ENCODE peak calls at places on chromosomes 4 and X, in seven cellular contexts. One of them, this sample, is unnamed.

GRCh38 chr4:6245246-6246169 is 24.1 kb upstream of the WFS1 start:
- DNase-seq in SK-N-SH: peak
- DNase-seq in HepG2: no peak
- DNase-seq in H1: no peak
- DNase-seq in T47D: no peak
- DNase-seq in K562: no peak
- DNase-seq in HCT116: no peak
- DNase-seq in this sample: no peak

GRCh38 chr4:172919269-172919668 is 249.3 kb upstream of the GALNT7 start:
- DNase-seq in SK-N-SH: no peak
- DNase-seq in HepG2: no peak
- DNase-seq in H1: no peak
- DNase-seq in T47D: no peak
- DNase-seq in K562: no peak
- DNase-seq in HCT116: no peak
- DNase-seq in this sample: no peak

GRCh38 chr4:119493419-119493818 is 135.2 kb downstream of the PDE5A start:
- DNase-seq in SK-N-SH: no peak
- DNase-seq in HepG2: no peak
- DNase-seq in H1: no peak
- DNase-seq in T47D: no peak
- DNase-seq in K562: no peak
- DNase-seq in HCT116: no peak
- DNase-seq in this sample: no peak

GRCh38 chr4:182916483-182917181 is 554 bp downstream of the DCTD start:
- DNase-seq in SK-N-SH: no peak
- DNase-seq in HepG2: no peak
- DNase-seq in H1: no peak
- DNase-seq in T47D: peak
- DNase-seq in K562: no peak
- DNase-seq in HCT116: no peak
- DNase-seq in this sample: no peak

GRCh38 chrX:118360429-118361125 is 14.7 kb downstream of the WDR44 start:
- DNase-seq in SK-N-SH: no peak
- DNase-seq in HepG2: no peak
- DNase-seq in H1: no peak
- DNase-seq in T47D: no peak
- DNase-seq in K562: no peak
- DNase-seq in HCT116: no peak
- DNase-seq in this sample: no peak

GRCh38 chrX:70769659-70770232 is 138.8 kb downstream of the TEX11 start:
- DNase-seq in SK-N-SH: peak
- DNase-seq in HepG2: no peak
- DNase-seq in H1: no peak
- DNase-seq in T47D: no peak
- DNase-seq in K562: no peak
- DNase-seq in HCT116: no peak
- DNase-seq in this sample: no peak

GRCh38 chr4:115323106-115323684 is 209.8 kb upstream of the NDST4 start:
- DNase-seq in SK-N-SH: no peak
- DNase-seq in HepG2: no peak
- DNase-seq in H1: no peak
- DNase-seq in T47D: no peak
- DNase-seq in K562: no peak
- DNase-seq in HCT116: no peak
- DNase-seq in this sample: no peak

GRCh38 chr4:73507541-73507940 is 26.0 kb downstream of the AFM start:
- DNase-seq in SK-N-SH: no peak
- DNase-seq in HepG2: peak
- DNase-seq in H1: no peak
- DNase-seq in T47D: no peak
- DNase-seq in K562: no peak
- DNase-seq in HCT116: no peak
- DNase-seq in this sample: no peak

GRCh38 chrX:43508694-43509093 is 147.4 kb upstream of the MAOA start:
- DNase-seq in SK-N-SH: no peak
- DNase-seq in HepG2: no peak
- DNase-seq in H1: no peak
- DNase-seq in T47D: no peak
- DNase-seq in K562: no peak
- DNase-seq in HCT116: no peak
- DNase-seq in this sample: no peak

GRCh38 chr4:4417886-4418285 is 31.0 kb downstream of the NSG1 start:
- DNase-seq in SK-N-SH: no peak
- DNase-seq in HepG2: no peak
- DNase-seq in H1: no peak
- DNase-seq in T47D: no peak
- DNase-seq in K562: no peak
- DNase-seq in HCT116: no peak
- DNase-seq in this sample: no peak

GRCh38 chrX:118652717-118653116 is 74.7 kb upstream of the IL13RA1 start:
- DNase-seq in SK-N-SH: no peak
- DNase-seq in HepG2: no peak
- DNase-seq in H1: no peak
- DNase-seq in T47D: no peak
- DNase-seq in K562: no peak
- DNase-seq in HCT116: no peak
- DNase-seq in this sample: no peak

GRCh38 chrX:1443496-1444075 is 9.1 kb downstream of the ASMTL start:
- DNase-seq in SK-N-SH: no peak
- DNase-seq in HepG2: no peak
- DNase-seq in H1: no peak
- DNase-seq in T47D: no peak
- DNase-seq in K562: no peak
- DNase-seq in HCT116: no peak
- DNase-seq in this sample: no peak

GRCh38 chrX:9429767-9430166 is 35.1 kb upstream of the TBL1X start:
- DNase-seq in SK-N-SH: peak
- DNase-seq in HepG2: no peak
- DNase-seq in H1: no peak
- DNase-seq in T47D: no peak
- DNase-seq in K562: no peak
- DNase-seq in HCT116: no peak
- DNase-seq in this sample: no peak

GRCh38 chrX:11745881-11746280 is 12.2 kb upstream of the MSL3 start:
- DNase-seq in SK-N-SH: no peak
- DNase-seq in HepG2: no peak
- DNase-seq in H1: no peak
- DNase-seq in T47D: no peak
- DNase-seq in K562: no peak
- DNase-seq in HCT116: no peak
- DNase-seq in this sample: no peak

GRCh38 chr4:156779774-156780173 is 191.8 kb downstream of the PDGFC start:
- DNase-seq in SK-N-SH: no peak
- DNase-seq in HepG2: peak
- DNase-seq in H1: no peak
- DNase-seq in T47D: no peak
- DNase-seq in K562: no peak
- DNase-seq in HCT116: peak
- DNase-seq in this sample: no peak

GRCh38 chr4:119835511-119835910 is 206.9 kb upstream of the PDE5A start:
- DNase-seq in SK-N-SH: no peak
- DNase-seq in HepG2: no peak
- DNase-seq in H1: no peak
- DNase-seq in T47D: no peak
- DNase-seq in K562: no peak
- DNase-seq in HCT116: no peak
- DNase-seq in this sample: no peak

GRCh38 chrX:139112432-139112831 is 400.9 kb upstream of the FGF13 start:
- DNase-seq in SK-N-SH: no peak
- DNase-seq in HepG2: no peak
- DNase-seq in H1: no peak
- DNase-seq in T47D: no peak
- DNase-seq in K562: no peak
- DNase-seq in HCT116: no peak
- DNase-seq in this sample: no peak

GRCh38 chr4:170102426-170102825 is 12.7 kb upstream of the AADAT start:
- DNase-seq in SK-N-SH: no peak
- DNase-seq in HepG2: peak
- DNase-seq in H1: no peak
- DNase-seq in T47D: no peak
- DNase-seq in K562: no peak
- DNase-seq in HCT116: no peak
- DNase-seq in this sample: no peak

GRCh38 chrX:50098241-50098640 is 102.6 kb downstream of the AKAP4 start:
- DNase-seq in SK-N-SH: no peak
- DNase-seq in HepG2: no peak
- DNase-seq in H1: no peak
- DNase-seq in T47D: no peak
- DNase-seq in K562: no peak
- DNase-seq in HCT116: no peak
- DNase-seq in this sample: no peak

GRCh38 chrX:50100188-50100587 is 100.6 kb downstream of the AKAP4 start:
- DNase-seq in SK-N-SH: peak
- DNase-seq in HepG2: peak
- DNase-seq in H1: no peak
- DNase-seq in T47D: peak
- DNase-seq in K562: peak
- DNase-seq in HCT116: no peak
- DNase-seq in this sample: no peak

GRCh38 chrX:50093627-50094026 is 107.2 kb downstream of the AKAP4 start:
- DNase-seq in SK-N-SH: no peak
- DNase-seq in HepG2: peak
- DNase-seq in H1: no peak
- DNase-seq in T47D: no peak
- DNase-seq in K562: no peak
- DNase-seq in HCT116: no peak
- DNase-seq in this sample: no peak

GRCh38 chrX:50097121-50097520 is 103.7 kb downstream of the AKAP4 start:
- DNase-seq in SK-N-SH: no peak
- DNase-seq in HepG2: no peak
- DNase-seq in H1: no peak
- DNase-seq in T47D: no peak
- DNase-seq in K562: no peak
- DNase-seq in HCT116: no peak
- DNase-seq in this sample: no peak

DNA sequence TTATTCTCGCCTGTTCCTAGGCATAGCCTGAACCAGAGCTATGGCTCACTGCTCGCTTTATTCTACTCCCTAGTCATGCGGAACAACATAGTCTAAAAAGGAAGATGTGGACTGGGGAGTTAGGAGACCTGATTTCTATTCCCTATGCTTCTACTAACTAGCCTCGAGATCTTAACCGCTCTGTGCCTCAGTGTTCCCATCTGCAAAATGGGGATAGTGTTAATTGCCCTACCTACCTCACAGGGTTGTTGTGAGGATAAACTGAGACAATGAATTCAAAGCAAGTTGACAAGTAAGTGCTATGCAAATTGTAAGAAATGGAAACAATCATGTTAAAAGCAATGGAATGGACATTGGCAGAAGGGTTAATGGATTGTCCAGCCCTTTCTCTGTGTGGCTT is 102.1 kb downstream of the AKAP4 start:
- DNase-seq in SK-N-SH: no peak
- DNase-seq in HepG2: no peak
- DNase-seq in H1: no peak
- DNase-seq in T47D: no peak
- DNase-seq in K562: no peak
- DNase-seq in HCT116: no peak
- DNase-seq in this sample: no peak
- TF ChIP-seq JUND in SK-N-SH: no peak
- TF ChIP-seq JUND in HepG2: no peak
- TF ChIP-seq JUND in H1: no peak
- TF ChIP-seq JUND in T47D: no peak
- TF ChIP-seq JUND in K562: no peak
- TF ChIP-seq JUND in HCT116: no peak
- TF ChIP-seq JUND in this sample: no peak

GRCh38 chrX:153635388-153635787 is 11.6 kb upstream of the DUSP9 start:
- DNase-seq in SK-N-SH: peak
- DNase-seq in HepG2: no peak
- DNase-seq in H1: no peak
- DNase-seq in T47D: no peak
- DNase-seq in K562: no peak
- DNase-seq in HCT116: no peak
- DNase-seq in this sample: no peak

GRCh38 chrX:153634236-153634635 is 12.8 kb upstream of the DUSP9 start:
- DNase-seq in SK-N-SH: peak
- DNase-seq in HepG2: no peak
- DNase-seq in H1: no peak
- DNase-seq in T47D: no peak
- DNase-seq in K562: no peak
- DNase-seq in HCT116: no peak
- DNase-seq in this sample: no peak

GRCh38 chrX:153635788-153636668 is 11.0 kb upstream of the DUSP9 start:
- DNase-seq in SK-N-SH: peak
- DNase-seq in HepG2: peak
- DNase-seq in H1: peak
- DNase-seq in T47D: no peak
- DNase-seq in K562: peak
- DNase-seq in HCT116: no peak
- DNase-seq in this sample: no peak

GRCh38 chrX:153633607-153634180 is 13.3 kb upstream of the DUSP9 start:
- DNase-seq in SK-N-SH: no peak
- DNase-seq in HepG2: no peak
- DNase-seq in H1: no peak
- DNase-seq in T47D: no peak
- DNase-seq in K562: no peak
- DNase-seq in HCT116: no peak
- DNase-seq in this sample: no peak

GRCh38 chrX:153634832-153635231 is 12.2 kb upstream of the DUSP9 start:
- DNase-seq in SK-N-SH: peak
- DNase-seq in HepG2: no peak
- DNase-seq in H1: no peak
- DNase-seq in T47D: no peak
- DNase-seq in K562: no peak
- DNase-seq in HCT116: no peak
- DNase-seq in this sample: no peak
- TF ChIP-seq JUND in SK-N-SH: no peak
- TF ChIP-seq JUND in HepG2: no peak
- TF ChIP-seq JUND in H1: no peak
- TF ChIP-seq JUND in T47D: no peak
- TF ChIP-seq JUND in K562: no peak
- TF ChIP-seq JUND in HCT116: no peak
- TF ChIP-seq JUND in this sample: no peak

GRCh38 chr4:71344067-71344466 is 5.2 kb downstream of the SLC4A4 start:
- DNase-seq in SK-N-SH: no peak
- DNase-seq in HepG2: no peak
- DNase-seq in H1: no peak
- DNase-seq in T47D: no peak
- DNase-seq in K562: no peak
- DNase-seq in HCT116: no peak
- DNase-seq in this sample: no peak

GRCh38 chr4:71333960-71334951 is 4.6 kb upstream of the SLC4A4 start:
- DNase-seq in SK-N-SH: no peak
- DNase-seq in HepG2: no peak
- DNase-seq in H1: no peak
- DNase-seq in T47D: no peak
- DNase-seq in K562: no peak
- DNase-seq in HCT116: no peak
- DNase-seq in this sample: no peak

GRCh38 chr4:71333368-71333767 is 5.5 kb upstream of the SLC4A4 start:
- DNase-seq in SK-N-SH: no peak
- DNase-seq in HepG2: no peak
- DNase-seq in H1: no peak
- DNase-seq in T47D: no peak
- DNase-seq in K562: no peak
- DNase-seq in HCT116: no peak
- DNase-seq in this sample: no peak

GRCh38 chr4:71338846-71339593 is at the start of gene SLC4A4:
- DNase-seq in SK-N-SH: no peak
- DNase-seq in HepG2: no peak
- DNase-seq in H1: no peak
- DNase-seq in T47D: no peak
- DNase-seq in K562: no peak
- DNase-seq in HCT116: no peak
- DNase-seq in this sample: peak
- TF ChIP-seq JUND in SK-N-SH: no peak
- TF ChIP-seq JUND in HepG2: no peak
- TF ChIP-seq JUND in H1: no peak
- TF ChIP-seq JUND in T47D: no peak
- TF ChIP-seq JUND in K562: peak
- TF ChIP-seq JUND in HCT116: no peak
- TF ChIP-seq JUND in this sample: peak

GRCh38 chrX:253451-254297 is 27.5 kb upstream of the PLCXD1 start:
- DNase-seq in SK-N-SH: no peak
- DNase-seq in HepG2: no peak
- DNase-seq in H1: no peak
- DNase-seq in T47D: no peak
- DNase-seq in K562: no peak
- DNase-seq in HCT116: no peak
- DNase-seq in this sample: no peak
- TF ChIP-seq JUND in SK-N-SH: no peak
- TF ChIP-seq JUND in HepG2: no peak
- TF ChIP-seq JUND in H1: no peak
- TF ChIP-seq JUND in T47D: no peak
- TF ChIP-seq JUND in K562: no peak
- TF ChIP-seq JUND in HCT116: no peak
- TF ChIP-seq JUND in this sample: no peak